ENCODE peak calls at places on chromosomes 7 and 10, in four cellular contexts. S is retinal pigment epithelial cell; X is stimulated activated CD8-positive, alpha-beta memory T cell treated with anti-CD3 and anti-CD28 coated beads, Interleukin-7, amount 100 ng/mL, for 1 hour; P is NCI-H1105. M is an unnamed sample.
A peak's percentile ranks its signal among the peaks of the same experiment; 100 is the strongest.

GRCh38 chr10:122424059-122424458 is 30.4 kb upstream of the ARMS2 start:
- DNase-seq in S (no peak), X (no peak), P (no peak), M (no peak)

GRCh38 chr7:136062625-136063336 is 85.6 kb upstream of the MTPN start:
- DNase-seq in S (no peak), X (no peak), P (peak; percentile 77), M (no peak)

GRCh38 chr7:32914186-32914585 is 22.6 kb upstream of the KBTBD2 start:
- DNase-seq in S (no peak), X (no peak), P (no peak), M (no peak)

GRCh38 chr7:31776616-31777015 is 89.6 kb downstream of the PPP1R17 start:
- DNase-seq in S (peak; percentile 14), X (no peak), P (no peak), M (no peak)

GRCh38 chr7:81159402-81159801 is 240.6 kb upstream of the SEMA3C start:
- DNase-seq in S (no peak), X (no peak), P (no peak), M (no peak)

GRCh38 chr7:141550694-141551079 is 523 bp upstream of the AGK start:
- DNase-seq in S (no peak), X (no peak), P (peak; percentile 29), M (no peak)

GRCh38 chr10:99612167-99612831 is 7.9 kb downstream of the SLC25A28 start:
- DNase-seq in S (peak; percentile 10), X (no peak), P (no peak), M (no peak)

GRCh38 chr10:47453435-47454293 is 30.3 kb downstream of the ANXA8 start:
- DNase-seq in S (no peak), X (no peak), P (no peak), M (no peak)

GRCh38 chr7:148664319-148664718 is 34.4 kb upstream of the CUL1 start:
- DNase-seq in S (peak; percentile 19), X (no peak), P (no peak), M (no peak)

GRCh38 chr7:67301667-67302066 is 305.0 kb downstream of the TYW1 start:
- DNase-seq in S (no peak), X (no peak), P (no peak), M (no peak)

GRCh38 chr10:75530337-75530736 is 98.9 kb downstream of the LRMDA start:
- DNase-seq in S (peak; percentile 88), X (no peak), P (no peak), M (no peak)

GRCh38 chr10:21808525-21808924 is 195.0 kb downstream of the DNAJC1 start:
- DNase-seq in S (no peak), X (no peak), P (no peak), M (no peak)

GRCh38 chr10:99431190-99431549 is 746 bp upstream of the GOT1 start:
- DNase-seq in S (no peak), X (no peak), P (no peak), M (no peak)

GRCh38 chr10:124458874-124459273 is 2.7 kb upstream of the LHPP start:
- DNase-seq in S (no peak), X (no peak), P (no peak), M (no peak)

GRCh38 chr7:68038621-68039314 is 1042.1 kb downstream of the TYW1 start:
- DNase-seq in S (peak; percentile 3), X (no peak), P (no peak), M (no peak)

GRCh38 chr7:143248781-143249354 is 14.4 kb upstream of the GSTK1 start:
- DNase-seq in S (no peak), X (no peak), P (no peak), M (no peak)

GRCh38 chr7:40077849-40078248 is 56.6 kb downstream of the MPLKIP start:
- DNase-seq in S (no peak), X (no peak), P (no peak), M (no peak)

GRCh38 chr10:95260909-95261552 is 29.8 kb downstream of the PDLIM1 start:
- DNase-seq in S (no peak), X (no peak), P (no peak), M (no peak)

GRCh38 chr10:71604324-71605018 is 115.1 kb downstream of the C10orf105 start:
- DNase-seq in S (no peak), X (no peak), P (no peak), M (no peak)

GRCh38 chr7:152910545-152911013 is 151.0 kb downstream of the ACTR3B start:
- DNase-seq in S (no peak), X (no peak), P (peak; percentile 78), M (no peak)

GRCh38 chr7:29636009-29636351 is 72.3 kb downstream of the PRR15 start:
- DNase-seq in S (no peak), X (no peak), P (no peak), M (no peak)

GRCh38 chr7:44727346-44728262 is 21.0 kb upstream of the ZMIZ2 start:
- DNase-seq in S (no peak), X (no peak), P (no peak), M (peak; percentile 45)

M was measured in glomerular endothelial cell.